ENCODE peak calls at places on chromosomes 11 and 22, in eight cellular contexts. B is central memory CD4-positive, alpha-beta T cell; Q is DMS 273 treated with DMSO at 0.1 percent for 48 hours; J is HuH-7.5; T is CD8-positive, alpha-beta memory T cell; U is Daoy; H is naive thymus-derived CD8-positive, alpha-beta T cell; N is stimulated activated CD4-positive, alpha-beta T cell treated with anti-CD3 and anti-CD28 coated beads, Interleukin-4, amount 100 ng/mL, for 1 hour. W is an unnamed sample.

GRCh38 chr22:33853200-33854097 is 66.8 kb downstream of the LARGE1 start:
- DNase-seq in Q (no peak), U (peak), N (no peak), J (no peak), T (no peak), B (no peak), H (no peak), W (peak)

GRCh38 chr11:112784323-112785073 is 176.7 kb upstream of the NCAM1 start:
- DNase-seq in B (no peak), Q (no peak), H (no peak), J (no peak), T (no peak), U (peak), N (no peak), W (peak)

GRCh38 chr11:134762248-134763029 is 350.4 kb upstream of the B3GAT1 start:
- DNase-seq in T (no peak), N (no peak), H (no peak), B (no peak), J (no peak), Q (no peak), U (peak), W (no peak)

GRCh38 chr22:17954200-17954859 is 70.0 kb downstream of the MICAL3 start:
- DNase-seq in U (no peak), T (no peak), H (no peak), Q (no peak), N (no peak), J (peak), B (no peak), W (no peak)

GRCh38 chr11:12264361-12264760 is 113.0 kb upstream of the PARVA start:
- DNase-seq in U (no peak), Q (no peak), J (no peak), B (no peak), N (no peak), H (no peak), T (no peak), W (no peak)

GRCh38 chr11:83057721-83058120 is 14.0 kb downstream of the RAB30 start:
- DNase-seq in J (no peak), B (no peak), U (no peak), H (no peak), Q (no peak), N (no peak), T (no peak), W (no peak)

GRCh38 chr11:31820438-31820818 is 9.3 kb upstream of the PAX6 start:
- DNase-seq in N (no peak), U (no peak), Q (no peak), H (no peak), B (no peak), T (no peak), J (peak), W (no peak)

GRCh38 chr11:83303358-83303757 is 17.2 kb upstream of the CCDC90B start:
- DNase-seq in T (no peak), N (no peak), Q (no peak), H (no peak), B (no peak), U (no peak), J (no peak), W (no peak)

GRCh38 chr22:49788492-49788891 is 39.2 kb downstream of the BRD1 start:
- DNase-seq in H (no peak), B (no peak), N (no peak), J (no peak), U (no peak), Q (no peak), T (no peak), W (peak)

GRCh38 chr11:19913893-19914249 is 201.2 kb downstream of the NAV2 start:
- DNase-seq in U (no peak), Q (no peak), N (no peak), B (no peak), J (no peak), H (no peak), T (no peak), W (no peak)

GRCh38 chr22:43446881-43447280 is 35.1 kb downstream of the MPPED1 start:
- DNase-seq in T (no peak), B (no peak), J (no peak), H (no peak), Q (no peak), N (no peak), U (peak), W (no peak)

GRCh38 chr22:24578355-24579241 is 14.3 kb downstream of the LRRC75B start:
- DNase-seq in T (no peak), N (no peak), H (no peak), J (peak), Q (no peak), U (no peak), B (no peak), W (no peak)

GRCh38 chr22:24201681-24202590 is 20.6 kb downstream of the SUSD2 start:
- DNase-seq in J (no peak), N (no peak), T (no peak), B (no peak), U (peak), H (no peak), Q (no peak), W (no peak)

GRCh38 chr11:62603072-62603408 is 1.4 kb upstream of the MTA2 start:
- DNase-seq in U (no peak), Q (no peak), H (no peak), N (no peak), J (no peak), B (no peak), T (no peak), W (no peak)

GRCh38 chr11:833849-834311 is 1.1 kb downstream of the CD151 start:
- DNase-seq in J (no peak), T (no peak), Q (no peak), H (no peak), B (no peak), N (no peak), U (peak), W (no peak)